ENCODE peak calls at places on chromosomes 1 and 21, in four cellular contexts. I is stimulated activated CD4-positive, alpha-beta T cell treated with anti-CD3 and anti-CD28 coated beads, Interleukin-2, amount 100 ng/mL, for 24 hours; U is NCI-H187; D is cardiac muscle cell. E is an unnamed sample.

GRCh38 chr1:24109686-24110475 is 2.1 kb downstream of the MYOM3 start:
- DNase-seq in I (no peak), U (no peak), D (no peak), E (no peak)

GRCh38 chr1:1406821-1407100 is 332 bp downstream of the MRPL20 start:
- DNase-seq in I (no peak), U (no peak), D (no peak), E (no peak)

GRCh38 chr1:40257313-40257687 is 736 bp upstream of the ZMPSTE24 start:
- DNase-seq in I (no peak), U (no peak), D (no peak), E (no peak)

GRCh38 chr1:246564839-246565750 is 966 bp downstream of the TFB2M start:
- DNase-seq in I (peak; percentile 27), U (no peak), D (no peak), E (no peak)

GRCh38 chr21:17454315-17455027 is 58.4 kb upstream of the CXADR start:
- DNase-seq in I (peak; percentile 41), U (no peak), D (peak; percentile 41), E (peak; percentile 83)

GRCh38 chr1:226220473-226221189 is 2.8 kb upstream of the MIXL1 start:
- DNase-seq in I (no peak), U (no peak), D (peak; percentile 20), E (no peak)

GRCh38 chr21:42156690-42157605 is 62.0 kb upstream of the ABCG1 start:
- DNase-seq in I (no peak), U (no peak), D (no peak), E (no peak)

GRCh38 chr1:28091043-28091781 is 2.8 kb upstream of the EYA3 start:
- DNase-seq in I (peak; percentile 89), U (peak; percentile 15), D (peak; percentile 76), E (peak; percentile 86)

GRCh38 chr1:2821970-2822620 is 20.6 kb upstream of the TTC34 start:
- DNase-seq in I (peak; percentile 48), U (no peak), D (no peak), E (no peak)

GRCh38 chr1:70331962-70332361 is 22.6 kb downstream of the ANKRD13C start:
- DNase-seq in I (no peak), U (no peak), D (no peak), E (no peak)

GRCh38 chr1:35834218-35834617 is 26.4 kb downstream of the AGO4 start:
- DNase-seq in I (no peak), U (no peak), D (no peak), E (no peak)

GRCh38 chr1:93519196-93519825 is 71.4 kb downstream of the FNBP1L start:
- DNase-seq in I (no peak), U (no peak), D (no peak), E (peak; percentile 22)

GRCh38 chr21:14591882-14592281 is 45.8 kb upstream of the SAMSN1 start:
- DNase-seq in I (no peak), U (no peak), D (no peak), E (no peak)

GRCh38 chr1:231260351-231260750 is 19.3 kb downstream of the GNPAT start:
- DNase-seq in I (no peak), U (no peak), D (no peak), E (no peak)

GRCh38 chr1:202642212-202642611 is 68.0 kb downstream of the SYT2 start:
- DNase-seq in I (no peak), U (no peak), D (no peak), E (no peak)

GRCh38 chr1:95013948-95014574 is 58.7 kb downstream of the ALG14 start:
- DNase-seq in I (no peak), U (no peak), D (no peak), E (peak; percentile 23)

GRCh38 chr1:92398519-92398918 is 88.2 kb downstream of the GFI1 start:
- DNase-seq in I (no peak), U (no peak), D (no peak), E (no peak)

GRCh38 chr1:88311907-88312306 is 372.2 kb upstream of the PKN2 start:
- DNase-seq in I (no peak), U (no peak), D (no peak), E (no peak)

GRCh38 chr1:53326598-53327182 is 1.2 kb downstream of the LRP8 start:
- DNase-seq in I (peak; percentile 54), U (no peak), D (peak; percentile 53), E (peak; percentile 63)

GRCh38 chr1:201015551-201016091 is 7.9 kb downstream of the KIF21B start:
- DNase-seq in I (no peak), U (no peak), D (no peak), E (no peak)

GRCh38 chr1:208265127-208265469 is 20.9 kb upstream of the PLXNA2 start:
- DNase-seq in I (no peak), U (no peak), D (no peak), E (no peak)

GRCh38 chr1:216450252-216450651 is 27.0 kb upstream of the USH2A start:
- DNase-seq in I (no peak), U (peak; percentile 9), D (no peak), E (no peak)

GRCh38 chr21:38897532-38898421 is 92.0 kb downstream of the ETS2 start:
- DNase-seq in I (no peak), U (no peak), D (no peak), E (no peak)

GRCh38 chr21:31624961-31625491 is 34.5 kb upstream of the SOD1 start:
- DNase-seq in I (no peak), U (no peak), D (no peak), E (no peak)

GRCh38 chr1:212743901-212744475 is 44.3 kb upstream of the BATF3 start:
- DNase-seq in I (no peak), U (no peak), D (no peak), E (no peak)

GRCh38 chr1:4650486-4650885 is 3.9 kb upstream of the AJAP1 start:
- DNase-seq in I (no peak), U (no peak), D (no peak), E (no peak)

GRCh38 chr1:108077991-108078390 is 113.0 kb upstream of the VAV3 start:
- DNase-seq in I (no peak), U (no peak), D (no peak), E (no peak)

GRCh38 chr1:52677407-52677806 is 20.7 kb downstream of the COA7 start:
- DNase-seq in I (no peak), U (no peak), D (no peak), E (peak; percentile 59)

GRCh38 chr1:93620841-93621210 is 60.8 kb downstream of the BCAR3 start:
- DNase-seq in I (no peak), U (no peak), D (no peak), E (no peak)

GRCh38 chr1:43776043-43776761 is 68.9 kb downstream of the ST3GAL3 start:
- DNase-seq in I (no peak), U (no peak), D (no peak), E (peak; percentile 86)

GRCh38 chr1:150268342-150268705 is 492 bp downstream of the APH1A start:
- DNase-seq in I (peak; percentile 45), U (no peak), D (peak; percentile 28), E (peak; percentile 24)

GRCh38 chr1:155307247-155307740 is 1.4 kb upstream of the FDPS start:
- DNase-seq in I (no peak), U (no peak), D (peak; percentile 41), E (peak; percentile 74)

GRCh38 chr1:58249729-58250586 is 296.6 kb downstream of the OMA1 start:
- DNase-seq in I (no peak), U (no peak), D (peak; percentile 68), E (peak; percentile 61)